ENCODE peak calls at places on chromosomes 11 and 22, in four cellular contexts. P is NCI-H1436, F is fibroblast of mammary gland, X is T-helper 9 cell. N is an unnamed sample.

GRCh38 chr22:26707581-26707980 is 50.2 kb downstream of the MIAT start:
- DNase-seq in P (no peak), F (no peak), X (no peak), N (no peak)

GRCh38 chr11:103609117-103610066 is 427.0 kb upstream of the DDI1 start:
- DNase-seq in X (no peak), P (no peak), F (peak; percentile 97), N (peak; percentile 96)

GRCh38 chr11:77088236-77089003 is 14.2 kb upstream of the OMP start:
- DNase-seq in P (no peak), X (no peak), F (no peak), N (no peak)

GRCh38 chr11:110087820-110088534 is 5.2 kb upstream of the ZC3H12C start:
- DNase-seq in X (no peak), P (no peak), F (peak; percentile 79), N (peak; percentile 75)

GRCh38 chr11:8006349-8006977 is 19.3 kb downstream of the EIF3F start:
- DNase-seq in F (peak; percentile 74), X (peak; percentile 34), P (peak; percentile 54), N (peak; percentile 37)

GRCh38 chr11:66289548-66290331 is 797 bp upstream of the YIF1A start:
- DNase-seq in F (no peak), X (peak; percentile 71), P (no peak), N (no peak)

GRCh38 chr11:72573380-72573949 is 100.8 kb downstream of the PDE2A start:
- DNase-seq in X (no peak), F (peak; percentile 42), P (peak; percentile 32), N (peak; percentile 65)

GRCh38 chr11:65112551-65113360 is 1.1 kb downstream of the TM7SF2 start:
- DNase-seq in X (peak; percentile 76), P (peak; percentile 41), F (no peak), N (no peak)

GRCh38 chr22:43723816-43724215 is 88.3 kb downstream of the EFCAB6 start:
- DNase-seq in P (no peak), X (no peak), F (peak; percentile 53), N (peak; percentile 29)

GRCh38 chr11:70090989-70091388 is 12.9 kb downstream of the ANO1 start:
- DNase-seq in F (no peak), X (no peak), P (peak; percentile 48), N (no peak)

GRCh38 chr22:45226681-45227186 is 14.0 kb downstream of the KIAA0930 start:
- DNase-seq in F (peak; percentile 13), X (no peak), P (no peak), N (peak; percentile 46)

GRCh38 chr22:36606659-36607058 is 77.7 kb upstream of the EIF3D start:
- DNase-seq in X (no peak), P (no peak), F (no peak), N (no peak)

GRCh38 chr22:49233507-49234100 is 594.1 kb downstream of the BRD1 start:
- DNase-seq in P (no peak), F (no peak), X (no peak), N (no peak)

GRCh38 chr22:22375586-22376351 is 131.2 kb downstream of the VPREB1 start:
- DNase-seq in P (no peak), F (no peak), X (no peak), N (no peak)

GRCh38 chr11:102767800-102768199 is 12.6 kb downstream of the MMP10 start:
- DNase-seq in P (no peak), X (no peak), F (no peak), N (no peak)